ENCODE peak calls at places on chromosomes 5 and 9, in seven cellular contexts. M, X, J, D, Q, Z and P are unnamed samples.

GRCh38 chr5:32223972-32224608 is 50.0 kb upstream of the GOLPH3 start:
- DNase-seq in M (no peak), X (peak), J (peak), D (no peak), Q (no peak), Z (no peak), P (no peak)

GRCh38 chr9:136784997-136785361 is 6.2 kb upstream of the TMEM141 start:
- DNase-seq in M (no peak), X (no peak), J (no peak), D (no peak), Q (no peak), Z (no peak), P (no peak)

GRCh38 chr9:114417511-114417910 is 29.7 kb upstream of the AKNA start:
- DNase-seq in M (no peak), X (no peak), J (peak), D (no peak), Q (no peak), Z (no peak), P (no peak)

GRCh38 chr9:99162759-99163364 is 57.9 kb downstream of the TGFBR1 start:
- DNase-seq in M (no peak), X (peak), J (peak), D (no peak), Q (no peak), Z (no peak), P (no peak)

GRCh38 chr9:88531920-88532319 is 3.1 kb upstream of the NXNL2 start:
- DNase-seq in M (no peak), X (peak), J (no peak), D (no peak), Q (no peak), Z (no peak), P (no peak)

GRCh38 chr5:71932131-71932635 is 175.1 kb upstream of the MAP1B start:
- DNase-seq in M (no peak), X (no peak), J (no peak), D (no peak), Q (no peak), Z (no peak), P (no peak)

GRCh38 chr5:108124591-108124990 is 257.3 kb downstream of the FBXL17 start:
- DNase-seq in M (no peak), X (no peak), J (no peak), D (no peak), Q (no peak), Z (no peak), P (no peak)

GRCh38 chr9:68747043-68747533 is 42.0 kb downstream of the PIP5K1B start:
- DNase-seq in M (no peak), X (no peak), J (peak), D (no peak), Q (no peak), Z (no peak), P (no peak)

GRCh38 chr9:136339173-136339957 is 12.0 kb downstream of the GPSM1 start:
- DNase-seq in M (peak), X (peak), J (peak), D (no peak), Q (peak), Z (no peak), P (peak)

GRCh38 chr5:54733101-54733500 is 215.5 kb downstream of the SNX18 start:
- DNase-seq in M (no peak), X (no peak), J (no peak), D (no peak), Q (no peak), Z (no peak), P (no peak)